ENCODE peak calls at places on chromosomes 11 and 22, in seven cellular contexts. P is colonic mucosa; T is BE2C; L is CD4-positive, alpha-beta memory T cell; J is tibial nerve; R is CD8-positive, alpha-beta memory T cell; Z is left ventricle myocardium inferior. D is an unnamed sample. For H3K36me3, the result is how much of the 10 kb centered on the place peaks cover.

GRCh38 chr11:67283490-67283963 is 5.6 kb upstream of the ANKRD13D start:
- DNase-seq in P (no peak), T (no peak), L (no peak), J (no peak), R (no peak), Z (peak), D (peak)

GRCh38 chr11:85723088-85723487 is 37.1 kb upstream of the CCDC89 start:
- DNase-seq in P (no peak), T (no peak), L (no peak), J (no peak), R (no peak), Z (no peak), D (no peak)

GRCh38 chr11:34183840-34184358 is 78.5 kb downstream of the NAT10 start:
- DNase-seq in P (no peak), T (no peak), L (no peak), J (no peak), R (no peak), Z (no peak), D (no peak)

GRCh38 chr11:25048632-25049031 is 551.8 kb downstream of the LUZP2 start:
- DNase-seq in P (no peak), T (no peak), L (no peak), J (no peak), R (no peak), Z (no peak), D (no peak)

GRCh38 chr11:120746836-120747609 is 235.5 kb downstream of the GRIK4 start:
- DNase-seq in P (no peak), T (peak), L (no peak), J (no peak), R (no peak), Z (no peak), D (no peak)

GRCh38 chr11:74783241-74783871 is 34.7 kb downstream of the RNF169 start:
- DNase-seq in P (no peak), T (no peak), L (peak), J (peak), R (no peak), Z (no peak), D (no peak)

GRCh38 chr11:84236436-84236835 is 950.3 kb upstream of the CCDC90B start:
- DNase-seq in P (no peak), T (peak), L (no peak), J (no peak), R (no peak), Z (no peak), D (no peak)

GRCh38 chr11:118900535-118901384 is 17.1 kb downstream of the CXCR5 start:
- DNase-seq in P (no peak), T (no peak), L (no peak), J (no peak), R (no peak), Z (no peak), D (no peak)

GRCh38 chr11:27242591-27242990 is 120.4 kb downstream of the CCDC34 start:
- DNase-seq in P (no peak), T (no peak), L (no peak), J (no peak), R (no peak), Z (no peak), D (no peak)

GRCh38 chr11:79092791-79093313 is 348.0 kb downstream of the TENM4 start:
- DNase-seq in P (no peak), T (peak), L (no peak), J (peak), R (no peak), Z (no peak), D (peak)

GRCh38 chr11:102836290-102836875 is 7.0 kb downstream of the MMP3 start:
- DNase-seq in P (no peak), T (no peak), L (no peak), J (peak), R (no peak), Z (no peak), D (peak)

GRCh38 chr11:36743039-36743438 is 145.0 kb upstream of the RAG2 start:
- DNase-seq in P (no peak), T (no peak), L (no peak), J (no peak), R (no peak), Z (no peak), D (no peak)

GRCh38 chr11:16812274-16812673 is 73.8 kb downstream of the C11orf58 start:
- DNase-seq in P (no peak), T (no peak), L (no peak), J (no peak), R (no peak), Z (no peak), D (no peak)

GRCh38 chr11:119878990-119879389 is 150.0 kb upstream of the NECTIN1 start:
- DNase-seq in P (no peak), T (no peak), L (no peak), J (no peak), R (no peak), Z (no peak), D (no peak)

GRCh38 chr11:16606784-16607674 is 131.4 kb upstream of the C11orf58 start:
- DNase-seq in P (no peak), T (no peak), L (no peak), J (no peak), R (no peak), Z (peak), D (peak)

GRCh38 chr22:31344369-31345330 is 1.5 kb downstream of the PATZ1 start:
- DNase-seq in P (peak), T (peak), L (peak), J (peak), R (peak), Z (peak), D (peak)

DNA sequence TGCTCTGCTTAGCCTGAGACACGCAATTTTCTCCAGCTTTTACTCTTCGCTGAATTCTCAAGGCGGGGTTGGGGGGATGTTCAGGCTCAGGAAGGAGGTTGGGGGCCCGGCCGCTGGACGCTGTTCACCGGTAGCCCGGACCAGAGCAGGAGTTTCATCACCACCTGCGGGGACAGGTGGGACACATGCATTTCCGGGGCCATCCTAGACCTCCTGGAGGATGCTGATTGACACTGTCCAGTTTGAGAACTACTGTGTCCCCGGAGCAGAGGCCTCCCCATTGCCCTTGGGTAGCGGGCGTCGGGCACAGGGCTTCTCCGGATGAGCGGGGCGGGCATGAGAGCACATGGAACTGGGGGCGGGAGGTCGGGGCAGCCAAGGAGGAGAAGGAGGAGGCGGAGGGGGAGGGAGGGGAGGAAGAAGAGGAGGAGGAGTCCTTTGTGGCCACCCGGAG is 144.0 kb upstream of the GRK3 start:
- DNase-seq in P (peak), T (no peak), L (no peak), J (no peak), R (no peak), Z (no peak), D (no peak)
- H3K4me3 ChIP-seq in P (peak), T (peak), L (no peak), J (no peak), R (no peak), Z (peak), D (peak)

GRCh38 chr22:46272762-46273431 is 5.1 kb downstream of the TTC38 start:
- DNase-seq in P (no peak), T (no peak), L (no peak), J (no peak), R (no peak), Z (no peak), D (peak)

GRCh38 chr22:46273432-46274148 is 5.8 kb downstream of the TTC38 start:
- DNase-seq in P (no peak), T (no peak), L (no peak), J (no peak), R (no peak), Z (no peak), D (no peak)

GRCh38 chr22:46274381-46274780 is 6.6 kb downstream of the TTC38 start:
- DNase-seq in P (no peak), T (no peak), L (no peak), J (no peak), R (no peak), Z (no peak), D (no peak)

GRCh38 chr22:46276563-46276962 is 8.8 kb downstream of the TTC38 start:
- DNase-seq in P (no peak), T (no peak), L (no peak), J (no peak), R (no peak), Z (no peak), D (no peak)

DNA sequence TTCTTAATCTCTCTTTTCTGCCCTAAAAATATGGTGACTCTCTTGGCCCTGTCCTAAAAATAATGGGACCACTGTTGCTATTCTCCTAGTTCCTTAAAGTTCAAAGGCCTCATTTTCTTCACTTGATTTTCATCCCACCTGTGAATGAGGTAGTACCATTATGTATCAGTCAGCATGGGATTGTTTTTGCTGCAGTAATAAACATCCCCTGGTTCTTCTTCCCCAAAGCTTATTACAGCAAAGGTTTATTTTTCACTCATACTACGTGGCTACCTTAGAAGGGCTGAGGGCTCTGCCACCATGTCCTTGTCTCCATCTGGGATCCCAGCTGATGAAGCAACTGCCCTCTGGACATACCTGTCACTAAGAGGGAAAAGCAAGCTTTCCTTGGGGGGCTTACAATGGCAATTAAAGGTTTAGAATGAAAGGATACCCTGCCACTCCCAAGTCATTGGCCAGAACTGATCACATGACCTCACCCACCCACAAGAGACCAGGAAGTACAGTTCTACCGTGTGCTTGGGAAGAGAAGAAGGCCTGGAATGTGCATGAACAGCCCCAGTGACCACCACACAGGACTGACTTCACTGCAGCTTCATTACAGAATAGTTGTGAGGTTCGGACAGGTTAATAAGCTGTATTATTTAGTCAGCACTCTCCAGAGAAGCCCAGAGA is 7.8 kb downstream of the TTC38 start:
- DNase-seq in P (no peak), T (no peak), L (no peak), J (no peak), R (no peak), Z (no peak), D (peak)
- H3K36me3 ChIP-seq in P (under half), T (under half), L (under half), J (half or more), R (under half), Z (half or more), D (under half)

DNA sequence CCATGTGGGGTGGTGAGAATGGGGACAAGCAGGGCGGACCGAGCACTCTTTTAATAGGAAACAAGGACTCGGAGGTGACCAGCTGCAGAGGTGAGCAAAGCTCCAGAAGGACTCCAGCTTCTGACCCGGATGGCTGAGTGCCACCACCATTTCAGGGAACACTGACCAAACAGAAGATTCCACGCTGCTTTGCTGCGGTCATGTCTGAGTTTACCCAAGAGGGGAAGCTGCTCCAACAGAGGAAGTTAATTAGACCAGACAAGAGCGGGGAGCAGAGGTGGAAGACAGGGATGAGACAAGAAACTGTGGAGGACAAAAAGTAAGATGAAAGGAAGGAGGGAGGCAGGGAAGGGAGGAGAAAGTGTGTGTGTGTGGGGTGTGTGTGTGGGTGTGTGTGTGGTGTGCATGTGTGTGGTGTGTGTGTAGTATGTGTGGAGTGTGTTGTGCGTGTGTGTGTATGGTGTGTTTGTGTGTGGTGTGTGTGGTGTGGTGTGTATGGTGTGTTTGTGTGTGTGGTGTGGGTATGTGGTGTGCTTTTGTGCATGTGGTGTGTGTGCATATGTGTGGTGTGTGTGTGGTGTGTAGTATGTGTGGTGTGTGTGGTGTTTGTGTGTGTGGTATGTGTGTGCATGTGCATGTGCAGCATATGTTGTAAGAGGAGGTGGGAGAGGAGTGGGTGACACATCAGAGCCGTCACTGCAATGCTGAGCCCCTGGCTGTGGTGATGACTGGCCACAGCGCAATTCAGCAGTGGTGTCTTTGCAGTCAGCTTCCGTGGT is 82.2 kb upstream of the AKIP1 start:
- DNase-seq in P (no peak), T (no peak), L (no peak), J (no peak), R (no peak), Z (no peak), D (no peak)
- H3K4me3 ChIP-seq in P (no peak), T (no peak), L (no peak), J (no peak), R (no peak), Z (no peak), D (no peak)

DNA sequence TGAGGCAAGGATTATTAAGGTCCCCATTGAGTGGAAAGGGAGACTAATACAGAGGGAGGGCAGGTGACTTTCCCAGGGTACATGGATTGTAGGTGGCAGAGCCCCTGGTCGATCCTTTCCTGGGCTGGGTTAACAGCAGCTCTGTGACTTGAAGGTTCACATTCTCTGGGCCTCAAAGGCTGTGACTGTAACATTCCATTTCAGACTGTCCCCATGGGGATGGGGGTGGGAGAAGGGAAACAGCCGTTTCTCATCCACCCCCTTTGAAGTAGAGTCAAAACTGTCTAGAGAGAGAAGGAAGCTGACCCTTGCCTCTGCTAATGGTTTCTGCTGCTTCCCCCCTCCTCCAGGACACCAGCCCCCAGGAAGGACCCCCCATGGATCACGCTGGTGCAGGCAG is 19.2 kb downstream of the MICALL1 start:
- DNase-seq in P (no peak), T (no peak), L (no peak), J (no peak), R (no peak), Z (no peak), D (no peak)
- H3K36me3 ChIP-seq in P (under half), T (under half), L (under half), J (half or more), R (under half), Z (half or more), D (under half)

D was measured in psoas muscle.